ENCODE peak calls at places on chromosomes 11 and 22, in seven cellular contexts. B is WTC11, K is H1, O is K562, H is GM12878, W is HCT116, S is HepG2. N is an unnamed sample.

GRCh38 chr11:69685348-69685747 is 10.2 kb upstream of the LTO1 start:
- DNase-seq in K (no peak), B (no peak), S (no peak), H (no peak), O (no peak), W (no peak), N (no peak)

GRCh38 chr11:94849836-94850235 is 81.7 kb downstream of the AMOTL1 start:
- DNase-seq in S (no peak), B (no peak), H (no peak), W (no peak), O (no peak), K (no peak), N (no peak)

GRCh38 chr11:12707500-12707880 is 33.3 kb downstream of the TEAD1 start:
- DNase-seq in S (no peak), W (no peak), O (no peak), H (no peak), K (no peak), B (no peak), N (no peak)

GRCh38 chr11:76574406-76574805 is 96.1 kb downstream of the LRRC32 start:
- DNase-seq in S (no peak), H (no peak), K (no peak), O (no peak), B (no peak), W (no peak), N (no peak)

GRCh38 chr11:57501951-57502350 is 13.6 kb downstream of the SLC43A1 start:
- DNase-seq in K (no peak), S (no peak), O (no peak), H (no peak), B (no peak), W (no peak), N (no peak)

GRCh38 chr11:118621071-118621815 is 13.8 kb downstream of the PHLDB1 start:
- DNase-seq in S (peak), K (no peak), W (peak), B (peak), H (no peak), O (peak), N (peak)

GRCh38 chr11:61553373-61554171 is 27.3 kb downstream of the SYT7 start:
- DNase-seq in O (no peak), H (no peak), K (no peak), W (no peak), S (no peak), B (no peak), N (no peak)

GRCh38 chr22:29706493-29706892 is 13.3 kb upstream of the CABP7 start:
- DNase-seq in W (no peak), K (no peak), H (no peak), B (peak), S (no peak), O (no peak), N (no peak)

GRCh38 chr22:42492323-42492690 is 27.3 kb downstream of the RRP7A start:
- DNase-seq in B (no peak), S (no peak), O (no peak), H (no peak), W (no peak), K (no peak), N (no peak)

GRCh38 chr11:74681686-74682651 is 49.3 kb downstream of the CHRDL2 start:
- DNase-seq in B (no peak), W (no peak), H (no peak), K (no peak), S (no peak), O (no peak), N (no peak)

GRCh38 chr11:114208371-114208770 is 87.8 kb upstream of the NNMT start:
- DNase-seq in K (no peak), H (no peak), W (no peak), S (no peak), O (no peak), B (no peak), N (no peak)

GRCh38 chr11:1111545-1112212 is 37.0 kb downstream of the MUC2 start:
- DNase-seq in B (no peak), H (no peak), O (no peak), K (no peak), S (no peak), W (no peak), N (no peak)

GRCh38 chr22:50340157-50340879 is 2.8 kb upstream of the PPP6R2 start:
- DNase-seq in B (no peak), O (no peak), W (no peak), K (no peak), S (peak), H (no peak), N (no peak)

GRCh38 chr11:4178813-4179662 is 84.4 kb downstream of the RRM1 start:
- DNase-seq in H (no peak), W (no peak), S (no peak), O (no peak), K (no peak), B (no peak), N (no peak)

GRCh38 chr22:44865193-44866057 is 113.0 kb downstream of the ARHGAP8 start:
- DNase-seq in H (no peak), S (no peak), K (no peak), W (no peak), O (no peak), B (no peak), N (no peak)

GRCh38 chr11:89205378-89205777 is 27.7 kb downstream of the TYR start:
- DNase-seq in K (no peak), O (no peak), W (peak), B (no peak), H (no peak), S (no peak), N (no peak)

GRCh38 chr11:105000167-105000566 is 22.8 kb downstream of the CASP5 start:
- DNase-seq in H (no peak), K (no peak), S (peak), O (no peak), W (peak), B (peak), N (peak)

GRCh38 chr11:32118025-32118974 is 27.4 kb downstream of the RCN1 start:
- DNase-seq in B (no peak), O (no peak), S (peak), H (no peak), W (peak), K (no peak), N (no peak)

GRCh38 chr22:20957691-20958440 is 9.2 kb upstream of the AIFM3 start:
- DNase-seq in B (peak), S (no peak), O (no peak), K (no peak), H (no peak), W (no peak), N (no peak)
- TF ChIP-seq SP1 in B (no peak), S (no peak), O (no peak), K (no peak), H (no peak), W (no peak), N (no peak)

GRCh38 chr11:62664405-62665074 is 470 bp downstream of the C11orf98 start:
- DNase-seq in B (peak), K (no peak), S (peak), O (peak), W (no peak), H (no peak), N (no peak)
- TF ChIP-seq SP1 in B (no peak), K (no peak), S (no peak), O (no peak), W (no peak), H (no peak), N (no peak)

GRCh38 chr11:95908826-95909225 is 15.1 kb downstream of the MTMR2 start:
- DNase-seq in B (no peak), K (no peak), S (no peak), H (no peak), W (no peak), O (no peak), N (no peak)
- TF ChIP-seq SP1 in B (no peak), K (no peak), S (no peak), H (no peak), W (no peak), O (no peak), N (no peak)

DNA sequence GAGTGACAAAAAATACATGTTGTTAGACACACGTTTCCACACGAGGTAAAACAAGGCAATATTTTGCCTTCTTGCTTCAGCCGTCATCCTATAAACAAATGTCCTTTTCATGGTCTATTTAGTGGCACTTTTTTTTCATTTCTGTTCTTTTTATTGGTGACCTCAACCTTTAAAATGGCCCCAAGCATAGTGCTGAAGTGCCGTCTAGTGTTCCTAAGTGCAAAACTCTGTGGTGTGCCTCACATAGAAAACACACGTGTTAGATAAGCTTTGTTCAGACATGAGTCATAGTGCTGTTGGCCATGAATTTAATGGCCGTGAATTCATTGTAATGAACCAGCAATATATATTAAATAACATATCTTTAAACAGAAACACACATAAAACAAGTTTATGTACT is 15.6 kb downstream of the OVCH2 start:
- DNase-seq in K (no peak), H (no peak), W (no peak), S (no peak), B (no peak), O (no peak), N (peak)
- TF ChIP-seq SP1 in K (no peak), H (no peak), W (no peak), S (no peak), B (no peak), O (no peak), N (no peak)

GRCh38 chr11:44607324-44607962 is 42.0 kb downstream of the CD82 start:
- DNase-seq in O (peak), S (no peak), W (no peak), K (no peak), B (no peak), H (no peak), N (no peak)

GRCh38 chr11:44607987-44608386 is 42.5 kb downstream of the CD82 start:
- DNase-seq in B (no peak), O (no peak), W (no peak), S (no peak), H (no peak), K (no peak), N (no peak)

GRCh38 chr11:44605068-44605708 is 39.7 kb downstream of the CD82 start:
- DNase-seq in B (no peak), K (no peak), H (no peak), S (no peak), O (no peak), W (no peak), N (no peak)

GRCh38 chr11:44605965-44606364 is 40.5 kb downstream of the CD82 start:
- DNase-seq in S (no peak), B (no peak), K (no peak), H (no peak), O (no peak), W (no peak), N (no peak)

GRCh38 chr11:44606472-44606871 is 41.0 kb downstream of the CD82 start:
- DNase-seq in S (no peak), O (no peak), W (no peak), K (no peak), H (no peak), B (no peak), N (no peak)
- TF ChIP-seq SP1 in S (no peak), O (no peak), W (no peak), K (no peak), H (no peak), B (no peak), N (no peak)